ENCODE peak calls at places on chromosomes 13 and 19, in ten cellular contexts. One of them, this sample, is unnamed.

GRCh38 chr19:50357178-50358100 is 8.0 kb downstream of the NAPSA start:
- DNase-seq in CD8-positive, alpha-beta memory T cell: peak; percentile 81
- DNase-seq in uterus: peak; percentile 83
- DNase-seq in cardiac fibroblast: peak; percentile 62
- DNase-seq in GM23248: peak; percentile 57
- DNase-seq in Panc1: no peak
- DNase-seq in mesenchymal stem cell: peak; percentile 50
- DNase-seq in heart right ventricle: peak; percentile 79
- DNase-seq in CD8-positive, alpha-beta T cell: peak; percentile 81
- DNase-seq in left ventricle myocardium inferior: peak; percentile 77
- DNase-seq in this sample: peak; percentile 72

GRCh38 chr19:31085125-31085524 is 264.1 kb downstream of the TSHZ3 start:
- DNase-seq in mesenchymal stem cell: no peak
- DNase-seq in left ventricle myocardium inferior: no peak
- DNase-seq in CD8-positive, alpha-beta T cell: no peak
- DNase-seq in GM23248: no peak
- DNase-seq in Panc1: no peak
- DNase-seq in CD8-positive, alpha-beta memory T cell: no peak
- DNase-seq in uterus: no peak
- DNase-seq in cardiac fibroblast: no peak
- DNase-seq in heart right ventricle: no peak
- DNase-seq in this sample: no peak

GRCh38 chr13:73832203-73832602 is 302.0 kb downstream of the KLF12 start:
- DNase-seq in heart right ventricle: no peak
- DNase-seq in CD8-positive, alpha-beta memory T cell: no peak
- DNase-seq in CD8-positive, alpha-beta T cell: no peak
- DNase-seq in GM23248: no peak
- DNase-seq in uterus: no peak
- DNase-seq in mesenchymal stem cell: peak; percentile 50
- DNase-seq in left ventricle myocardium inferior: no peak
- DNase-seq in cardiac fibroblast: no peak
- DNase-seq in Panc1: no peak
- DNase-seq in this sample: no peak

GRCh38 chr13:51995677-51996551 is 15.3 kb downstream of the ATP7B start:
- DNase-seq in heart right ventricle: peak; percentile 29
- DNase-seq in cardiac fibroblast: peak; percentile 85
- DNase-seq in CD8-positive, alpha-beta T cell: no peak
- DNase-seq in uterus: no peak
- DNase-seq in GM23248: no peak
- DNase-seq in mesenchymal stem cell: no peak
- DNase-seq in left ventricle myocardium inferior: peak; percentile 35
- DNase-seq in CD8-positive, alpha-beta memory T cell: no peak
- DNase-seq in Panc1: no peak
- DNase-seq in this sample: no peak

GRCh38 chr19:45506991-45507863 is at the start of gene VASP:
- DNase-seq in GM23248: peak; percentile 93
- DNase-seq in left ventricle myocardium inferior: peak; percentile 88
- DNase-seq in mesenchymal stem cell: peak; percentile 87
- DNase-seq in CD8-positive, alpha-beta T cell: peak; percentile 92
- DNase-seq in Panc1: no peak
- DNase-seq in CD8-positive, alpha-beta memory T cell: peak; percentile 90
- DNase-seq in uterus: peak; percentile 85
- DNase-seq in heart right ventricle: peak; percentile 84
- DNase-seq in cardiac fibroblast: peak; percentile 84
- DNase-seq in this sample: peak; percentile 89

GRCh38 chr13:43493496-43494000 is 293.2 kb downstream of the ENOX1 start:
- DNase-seq in heart right ventricle: no peak
- DNase-seq in GM23248: no peak
- DNase-seq in cardiac fibroblast: no peak
- DNase-seq in CD8-positive, alpha-beta T cell: no peak
- DNase-seq in uterus: no peak
- DNase-seq in CD8-positive, alpha-beta memory T cell: no peak
- DNase-seq in left ventricle myocardium inferior: no peak
- DNase-seq in Panc1: no peak
- DNase-seq in mesenchymal stem cell: no peak
- DNase-seq in this sample: no peak

GRCh38 chr13:29897102-29897501 is 46.7 kb upstream of the UBL3 start:
- DNase-seq in cardiac fibroblast: no peak
- DNase-seq in Panc1: no peak
- DNase-seq in heart right ventricle: no peak
- DNase-seq in uterus: no peak
- DNase-seq in left ventricle myocardium inferior: no peak
- DNase-seq in mesenchymal stem cell: no peak
- DNase-seq in GM23248: no peak
- DNase-seq in CD8-positive, alpha-beta memory T cell: no peak
- DNase-seq in CD8-positive, alpha-beta T cell: no peak
- DNase-seq in this sample: no peak

GRCh38 chr13:21071894-21072293 is 10.5 kb upstream of the LATS2 start:
- DNase-seq in heart right ventricle: no peak
- DNase-seq in CD8-positive, alpha-beta memory T cell: no peak
- DNase-seq in cardiac fibroblast: peak; percentile 64
- DNase-seq in mesenchymal stem cell: no peak
- DNase-seq in uterus: no peak
- DNase-seq in CD8-positive, alpha-beta T cell: no peak
- DNase-seq in left ventricle myocardium inferior: no peak
- DNase-seq in GM23248: no peak
- DNase-seq in Panc1: no peak
- DNase-seq in this sample: no peak

GRCh38 chr19:51371186-51371690 is 1.2 kb downstream of the NKG7 start:
- DNase-seq in GM23248: no peak
- DNase-seq in heart right ventricle: no peak
- DNase-seq in uterus: no peak
- DNase-seq in Panc1: no peak
- DNase-seq in cardiac fibroblast: no peak
- DNase-seq in mesenchymal stem cell: no peak
- DNase-seq in left ventricle myocardium inferior: no peak
- DNase-seq in CD8-positive, alpha-beta T cell: no peak
- DNase-seq in CD8-positive, alpha-beta memory T cell: no peak
- DNase-seq in this sample: no peak

GRCh38 chr19:50814883-50815282 is 8.7 kb downstream of the KLK1 start:
- DNase-seq in mesenchymal stem cell: no peak
- DNase-seq in heart right ventricle: no peak
- DNase-seq in Panc1: no peak
- DNase-seq in GM23248: no peak
- DNase-seq in uterus: no peak
- DNase-seq in cardiac fibroblast: no peak
- DNase-seq in left ventricle myocardium inferior: no peak
- DNase-seq in CD8-positive, alpha-beta T cell: no peak
- DNase-seq in CD8-positive, alpha-beta memory T cell: no peak
- DNase-seq in this sample: no peak

GRCh38 chr19:16544468-16545231 is 2.4 kb upstream of the CHERP start:
- DNase-seq in Panc1: no peak
- DNase-seq in CD8-positive, alpha-beta T cell: no peak
- DNase-seq in cardiac fibroblast: no peak
- DNase-seq in heart right ventricle: no peak
- DNase-seq in CD8-positive, alpha-beta memory T cell: no peak
- DNase-seq in GM23248: no peak
- DNase-seq in mesenchymal stem cell: no peak
- DNase-seq in left ventricle myocardium inferior: no peak
- DNase-seq in uterus: no peak
- DNase-seq in this sample: no peak

GRCh38 chr13:102399791-102400618 is 1.8 kb downstream of the FGF14 start:
- DNase-seq in Panc1: no peak
- DNase-seq in cardiac fibroblast: no peak
- DNase-seq in mesenchymal stem cell: peak; percentile 14
- DNase-seq in CD8-positive, alpha-beta T cell: no peak
- DNase-seq in uterus: peak; percentile 15
- DNase-seq in CD8-positive, alpha-beta memory T cell: peak; percentile 2
- DNase-seq in GM23248: peak; percentile 40
- DNase-seq in left ventricle myocardium inferior: peak; percentile 25
- DNase-seq in heart right ventricle: peak; percentile 23
- DNase-seq in this sample: no peak

DNA sequence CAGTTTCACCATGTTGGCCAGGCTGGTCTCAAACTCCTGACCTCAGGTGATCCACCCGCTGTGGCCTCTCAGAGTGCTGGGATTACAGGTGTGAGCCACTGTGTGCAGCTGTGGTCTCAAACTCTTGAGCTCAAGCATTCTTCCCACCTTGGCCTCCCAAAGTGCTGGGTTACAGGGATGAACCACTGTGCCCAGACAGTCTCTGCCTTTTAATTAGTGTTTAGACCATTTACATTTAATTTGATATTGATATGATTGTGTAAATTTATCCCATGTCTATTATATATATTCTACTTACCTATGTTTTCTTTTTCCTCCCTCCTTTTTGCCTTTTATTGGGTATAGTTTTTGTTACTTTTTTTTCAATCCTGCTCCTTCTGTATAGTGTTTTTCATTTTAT is 1.9 kb downstream of the NFKBIB start:
- DNase-seq in cardiac fibroblast: no peak
- DNase-seq in left ventricle myocardium inferior: no peak
- DNase-seq in GM23248: no peak
- DNase-seq in CD8-positive, alpha-beta T cell: no peak
- DNase-seq in uterus: no peak
- DNase-seq in Panc1: no peak
- DNase-seq in CD8-positive, alpha-beta memory T cell: no peak
- DNase-seq in heart right ventricle: no peak
- DNase-seq in mesenchymal stem cell: no peak
- DNase-seq in this sample: no peak
- H3K4me3 ChIP-seq in cardiac fibroblast: no peak overlapping the region
- H3K4me3 ChIP-seq in left ventricle myocardium inferior: no peak overlapping the region
- H3K4me3 ChIP-seq in GM23248: no peak overlapping the region
- H3K4me3 ChIP-seq in CD8-positive, alpha-beta T cell: no peak overlapping the region
- H3K4me3 ChIP-seq in uterus: no peak overlapping the region
- H3K4me3 ChIP-seq in Panc1: no peak overlapping the region
- H3K4me3 ChIP-seq in CD8-positive, alpha-beta memory T cell: no peak overlapping the region
- H3K4me3 ChIP-seq in heart right ventricle: no peak overlapping the region
- H3K4me3 ChIP-seq in mesenchymal stem cell: no peak overlapping the region
- H3K4me3 ChIP-seq in this sample: no peak overlapping the region

GRCh38 chr19:8935460-8935859 is 74.7 kb downstream of the MUC16 start:
- DNase-seq in GM23248: no peak
- DNase-seq in cardiac fibroblast: no peak
- DNase-seq in uterus: no peak
- DNase-seq in CD8-positive, alpha-beta T cell: no peak
- DNase-seq in heart right ventricle: no peak
- DNase-seq in left ventricle myocardium inferior: no peak
- DNase-seq in mesenchymal stem cell: no peak
- DNase-seq in Panc1: no peak
- DNase-seq in CD8-positive, alpha-beta memory T cell: no peak
- DNase-seq in this sample: no peak

DNA sequence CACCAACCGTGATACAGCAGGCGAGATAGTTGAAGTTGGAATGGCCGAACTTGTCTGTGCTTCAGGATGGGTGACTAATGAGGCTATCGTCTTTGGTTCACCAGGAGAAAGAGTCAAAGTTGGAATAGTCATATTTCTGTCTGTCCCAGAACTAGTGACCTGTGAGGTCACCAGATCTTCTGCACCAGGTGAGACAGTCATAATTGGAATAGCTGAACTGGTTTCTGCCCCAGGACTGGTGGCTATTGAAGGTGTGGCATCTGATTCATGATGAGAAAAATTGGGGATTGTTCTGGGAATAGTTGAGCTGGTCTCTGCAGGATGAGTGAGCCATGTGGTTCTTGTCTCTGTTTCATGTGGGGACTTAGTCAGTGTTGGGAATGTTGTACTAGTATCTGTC is 71.6 kb downstream of the MUC16 start:
- DNase-seq in CD8-positive, alpha-beta T cell: no peak
- DNase-seq in left ventricle myocardium inferior: no peak
- DNase-seq in mesenchymal stem cell: no peak
- DNase-seq in cardiac fibroblast: no peak
- DNase-seq in CD8-positive, alpha-beta memory T cell: no peak
- DNase-seq in heart right ventricle: no peak
- DNase-seq in GM23248: no peak
- DNase-seq in uterus: no peak
- DNase-seq in Panc1: no peak
- DNase-seq in this sample: no peak
- H3K4me3 ChIP-seq in CD8-positive, alpha-beta T cell: no peak overlapping the region
- H3K4me3 ChIP-seq in left ventricle myocardium inferior: no peak overlapping the region
- H3K4me3 ChIP-seq in mesenchymal stem cell: no peak overlapping the region
- H3K4me3 ChIP-seq in cardiac fibroblast: no peak overlapping the region
- H3K4me3 ChIP-seq in CD8-positive, alpha-beta memory T cell: no peak overlapping the region
- H3K4me3 ChIP-seq in heart right ventricle: no peak overlapping the region
- H3K4me3 ChIP-seq in GM23248: no peak overlapping the region
- H3K4me3 ChIP-seq in uterus: no peak overlapping the region
- H3K4me3 ChIP-seq in Panc1: no peak overlapping the region
- H3K4me3 ChIP-seq in this sample: no peak overlapping the region

GRCh38 chr19:1122972-1123363 is 19.2 kb downstream of the GPX4 start:
- DNase-seq in CD8-positive, alpha-beta T cell: no peak
- DNase-seq in Panc1: no peak
- DNase-seq in uterus: peak; percentile 70
- DNase-seq in CD8-positive, alpha-beta memory T cell: no peak
- DNase-seq in left ventricle myocardium inferior: no peak
- DNase-seq in mesenchymal stem cell: peak; percentile 70
- DNase-seq in heart right ventricle: peak; percentile 63
- DNase-seq in GM23248: peak; percentile 93
- DNase-seq in cardiac fibroblast: peak; percentile 90
- DNase-seq in this sample: no peak
- H3K4me3 ChIP-seq in CD8-positive, alpha-beta T cell: no peak overlapping the region
- H3K4me3 ChIP-seq in Panc1: no peak overlapping the region
- H3K4me3 ChIP-seq in uterus: no peak overlapping the region
- H3K4me3 ChIP-seq in CD8-positive, alpha-beta memory T cell: no peak overlapping the region
- H3K4me3 ChIP-seq in left ventricle myocardium inferior: no peak overlapping the region
- H3K4me3 ChIP-seq in mesenchymal stem cell: no peak overlapping the region
- H3K4me3 ChIP-seq in heart right ventricle: no peak overlapping the region
- H3K4me3 ChIP-seq in GM23248: no peak overlapping the region
- H3K4me3 ChIP-seq in cardiac fibroblast: no peak overlapping the region
- H3K4me3 ChIP-seq in this sample: no peak overlapping the region

GRCh38 chr13:75670496-75670895 is 34.4 kb downstream of the LMO7 start:
- DNase-seq in mesenchymal stem cell: no peak
- DNase-seq in left ventricle myocardium inferior: no peak
- DNase-seq in CD8-positive, alpha-beta memory T cell: no peak
- DNase-seq in CD8-positive, alpha-beta T cell: no peak
- DNase-seq in uterus: no peak
- DNase-seq in heart right ventricle: no peak
- DNase-seq in GM23248: peak; percentile 61
- DNase-seq in cardiac fibroblast: no peak
- DNase-seq in Panc1: no peak
- DNase-seq in this sample: no peak

GRCh38 chr13:75679459-75679858 is 43.3 kb downstream of the LMO7 start:
- DNase-seq in GM23248: no peak
- DNase-seq in left ventricle myocardium inferior: no peak
- DNase-seq in CD8-positive, alpha-beta T cell: no peak
- DNase-seq in heart right ventricle: no peak
- DNase-seq in cardiac fibroblast: no peak
- DNase-seq in uterus: no peak
- DNase-seq in CD8-positive, alpha-beta memory T cell: no peak
- DNase-seq in Panc1: no peak
- DNase-seq in mesenchymal stem cell: no peak
- DNase-seq in this sample: no peak

GRCh38 chr13:75669706-75670105 is 33.6 kb downstream of the LMO7 start:
- DNase-seq in Panc1: no peak
- DNase-seq in left ventricle myocardium inferior: no peak
- DNase-seq in GM23248: no peak
- DNase-seq in CD8-positive, alpha-beta memory T cell: no peak
- DNase-seq in heart right ventricle: no peak
- DNase-seq in uterus: no peak
- DNase-seq in CD8-positive, alpha-beta T cell: no peak
- DNase-seq in cardiac fibroblast: no peak
- DNase-seq in mesenchymal stem cell: no peak
- DNase-seq in this sample: no peak

DNA sequence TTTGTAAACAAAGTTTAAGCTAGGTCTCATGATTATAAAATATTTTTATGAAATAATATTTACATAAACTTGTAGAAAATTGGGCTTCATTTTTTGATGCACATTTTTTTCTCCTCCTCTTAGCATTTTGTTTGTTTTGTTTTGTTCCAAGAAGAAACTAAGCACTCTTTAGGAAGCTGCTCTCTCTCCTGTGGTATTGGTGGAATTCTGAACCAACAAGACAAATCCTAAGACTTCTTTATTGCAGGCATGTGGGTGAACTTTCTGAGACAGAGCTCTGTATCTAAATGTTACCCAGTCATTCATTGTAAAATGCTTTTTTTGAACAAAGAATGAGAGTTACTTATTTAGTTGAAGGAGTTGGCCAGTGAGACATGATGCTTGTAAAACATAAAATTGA is 39.3 kb downstream of the LMO7 start:
- DNase-seq in cardiac fibroblast: peak; percentile 20
- DNase-seq in CD8-positive, alpha-beta memory T cell: no peak
- DNase-seq in left ventricle myocardium inferior: no peak
- DNase-seq in Panc1: no peak
- DNase-seq in heart right ventricle: no peak
- DNase-seq in mesenchymal stem cell: no peak
- DNase-seq in GM23248: peak; percentile 30
- DNase-seq in CD8-positive, alpha-beta T cell: no peak
- DNase-seq in uterus: no peak
- DNase-seq in this sample: no peak
- H3K4me3 ChIP-seq in cardiac fibroblast: no peak overlapping the region
- H3K4me3 ChIP-seq in CD8-positive, alpha-beta memory T cell: no peak overlapping the region
- H3K4me3 ChIP-seq in left ventricle myocardium inferior: no peak overlapping the region
- H3K4me3 ChIP-seq in Panc1: no peak overlapping the region
- H3K4me3 ChIP-seq in heart right ventricle: no peak overlapping the region
- H3K4me3 ChIP-seq in mesenchymal stem cell: no peak overlapping the region
- H3K4me3 ChIP-seq in GM23248: no peak overlapping the region
- H3K4me3 ChIP-seq in CD8-positive, alpha-beta T cell: no peak overlapping the region
- H3K4me3 ChIP-seq in uterus: no peak overlapping the region
- H3K4me3 ChIP-seq in this sample: peak overlapping the region; percentile 28